ENCODE peak calls at places on chromosomes 2 and 18, in nine cellular contexts. M is NCI-H82; U is iPS-NIHi11; A is Kasumi-1; Y is activated CD4-positive, alpha-beta T cell treated with anti-CD3 and anti-CD28 coated beads, Interleukin-2, amount 10 ng/mL, durations not matched to agents 7 days and 5 days; E is cardiac muscle cell; T is GM20000; J is MCF 10A; W is Panc1. V is an unnamed sample.

GRCh38 chr2:240928476-240929363 is 22.6 kb downstream of the CROCC2 start:
- DNase-seq in Y (no peak), W (no peak), T (no peak), A (no peak), M (no peak), E (no peak), J (no peak), U (peak), V (no peak)

GRCh38 chr2:10783421-10783820 is 29.2 kb downstream of the PDIA6 start:
- DNase-seq in U (no peak), Y (no peak), W (no peak), A (no peak), M (no peak), E (no peak), J (no peak), T (no peak), V (no peak)

GRCh38 chr2:104793971-104794370 is 59.9 kb upstream of the POU3F3 start:
- DNase-seq in A (no peak), E (no peak), Y (no peak), T (no peak), J (peak), U (no peak), M (no peak), W (no peak), V (no peak)

GRCh38 chr2:134852518-134852917 is 14.1 kb downstream of the ACMSD start:
- DNase-seq in A (no peak), M (no peak), Y (no peak), T (no peak), W (no peak), U (peak), E (peak), J (no peak), V (peak)

GRCh38 chr2:113068706-113069485 is 1.1 kb downstream of the IL1F10 start:
- DNase-seq in Y (no peak), W (no peak), U (no peak), J (no peak), A (no peak), T (no peak), M (peak), E (no peak), V (no peak)

GRCh38 chr2:29010946-29011649 is 30.0 kb downstream of the TOGARAM2 start:
- DNase-seq in U (peak), J (no peak), Y (peak), M (peak), A (peak), T (peak), E (peak), W (no peak), V (peak)

GRCh38 chr2:209091026-209091425 is 332.8 kb upstream of the MAP2 start:
- DNase-seq in Y (no peak), W (no peak), A (no peak), E (no peak), U (no peak), J (no peak), T (no peak), M (no peak), V (peak)

GRCh38 chr2:214311931-214312749 is 98.7 kb upstream of the VWC2L start:
- DNase-seq in Y (no peak), E (no peak), A (no peak), M (no peak), T (no peak), U (no peak), W (no peak), J (peak), V (no peak)

GRCh38 chr2:187553908-187554703 is at the start of gene TFPI:
- DNase-seq in W (no peak), M (no peak), T (no peak), Y (no peak), J (peak), U (peak), E (peak), A (peak), V (peak)

GRCh38 chr2:207871911-207872310 is 102.2 kb upstream of the FZD5 start:
- DNase-seq in M (no peak), E (no peak), W (no peak), T (no peak), Y (no peak), A (no peak), J (no peak), U (no peak), V (no peak)

GRCh38 chr2:65974067-65974723 is 460.7 kb upstream of the MEIS1 start:
- DNase-seq in J (peak), W (no peak), T (no peak), Y (no peak), U (no peak), A (peak), M (peak), E (no peak), V (no peak)

GRCh38 chr2:48227617-48228344 is 302.2 kb upstream of the STON1 start:
- DNase-seq in A (peak), E (no peak), T (peak), U (no peak), Y (no peak), M (no peak), J (no peak), W (no peak), V (no peak)

GRCh38 chr2:233816334-233816733 is 38.0 kb downstream of the HJURP start:
- DNase-seq in Y (no peak), W (no peak), T (no peak), U (no peak), M (peak), E (no peak), A (no peak), J (no peak), V (peak)

GRCh38 chr2:160634436-160634835 is 140.8 kb upstream of the RBMS1 start:
- DNase-seq in M (no peak), W (no peak), U (no peak), T (no peak), E (no peak), J (no peak), A (no peak), Y (no peak), V (no peak)

GRCh38 chr2:114714316-114714715 is 271.9 kb downstream of the DPP10 start:
- DNase-seq in U (peak), J (no peak), W (no peak), E (no peak), A (no peak), Y (no peak), T (no peak), M (no peak), V (no peak)

GRCh38 chr2:108324531-108325256 is 36.0 kb downstream of the SULT1C2 start:
- DNase-seq in Y (no peak), A (no peak), E (no peak), U (no peak), J (peak), T (no peak), W (no peak), M (no peak), V (no peak)

GRCh38 chr2:26970928-26971627 is 641 bp downstream of the MAPRE3 start:
- DNase-seq in T (no peak), Y (no peak), M (peak), A (no peak), U (peak), W (no peak), E (peak), J (peak), V (no peak)

GRCh38 chr2:37688771-37689468 is 17.5 kb upstream of the CDC42EP3 start:
- DNase-seq in U (peak), T (no peak), W (peak), J (peak), E (peak), A (no peak), M (no peak), Y (no peak), V (peak)

GRCh38 chr2:106770986-106771385 is 115.0 kb downstream of the ST6GAL2 start:
- DNase-seq in Y (no peak), W (no peak), M (no peak), U (no peak), J (no peak), E (no peak), A (no peak), T (no peak), V (no peak)

GRCh38 chr2:163733301-163733938 is 2.4 kb downstream of the FIGN start:
- DNase-seq in E (peak), A (no peak), T (no peak), W (no peak), J (peak), M (peak), U (no peak), Y (no peak), V (peak)

GRCh38 chr2:69917854-69918253 is 2.9 kb downstream of the MXD1 start:
- DNase-seq in J (peak), M (no peak), Y (no peak), W (peak), T (no peak), A (peak), E (no peak), U (no peak), V (no peak)

GRCh38 chr18:50011813-50012445 is 183.0 kb downstream of the MYO5B start:
- DNase-seq in A (no peak), W (no peak), E (no peak), Y (no peak), U (no peak), M (no peak), J (peak), T (no peak), V (no peak)

GRCh38 chr2:12884713-12885282 is 168.1 kb downstream of the TRIB2 start:
- DNase-seq in E (peak), M (no peak), U (no peak), T (no peak), Y (no peak), J (peak), W (peak), A (peak), V (peak)

GRCh38 chr2:195414479-195414878 is 242.5 kb upstream of the SLC39A10 start:
- DNase-seq in E (no peak), W (no peak), T (no peak), J (no peak), A (no peak), U (no peak), M (no peak), Y (no peak), V (no peak)

GRCh38 chr2:101356486-101356885 is 30.8 kb downstream of the CREG2 start:
- DNase-seq in M (no peak), Y (no peak), U (no peak), W (no peak), J (peak), T (no peak), A (no peak), E (no peak), V (no peak)

GRCh38 chr18:60047556-60047955 is 147.8 kb downstream of the PMAIP1 start:
- DNase-seq in W (no peak), T (no peak), M (no peak), E (no peak), J (no peak), U (no peak), Y (no peak), A (no peak), V (no peak)

GRCh38 chr18:37385846-37386435 is 179.7 kb downstream of the CELF4 start:
- DNase-seq in W (no peak), M (peak), E (peak), Y (peak), J (peak), T (peak), A (peak), U (no peak), V (no peak)

GRCh38 chr2:230906471-230907230 is 18.4 kb downstream of the GPR55 start:
- DNase-seq in J (no peak), E (peak), U (no peak), M (no peak), A (no peak), Y (peak), W (no peak), T (no peak), V (no peak)

GRCh38 chr18:44789704-44790103 is 109.0 kb downstream of the SETBP1 start:
- DNase-seq in W (no peak), A (no peak), U (peak), J (no peak), E (no peak), Y (no peak), T (no peak), M (peak), V (peak)

GRCh38 chr18:68839701-68840100 is 41.8 kb downstream of the CCDC102B start:
- DNase-seq in A (no peak), U (no peak), W (no peak), J (peak), M (no peak), Y (no peak), T (no peak), E (no peak), V (no peak)

GRCh38 chr2:117794668-117795067 is 19.8 kb upstream of the DDX18 start:
- DNase-seq in T (no peak), E (no peak), U (no peak), W (no peak), Y (no peak), J (no peak), M (no peak), A (no peak), V (no peak)

GRCh38 chr2:38590053-38590452 is 12.7 kb downstream of the HNRNPLL start:
- DNase-seq in J (no peak), T (no peak), A (peak), E (no peak), U (no peak), W (no peak), M (no peak), Y (no peak), V (no peak)

GRCh38 chr18:934518-935123 is 29.9 kb downstream of the ADCYAP1 start:
- DNase-seq in Y (no peak), W (no peak), J (no peak), A (no peak), T (no peak), M (no peak), U (no peak), E (no peak), V (no peak)

GRCh38 chr2:127510073-127510472 is 16.2 kb downstream of the IWS1 start:
- DNase-seq in U (no peak), Y (no peak), T (no peak), A (no peak), E (no peak), J (no peak), M (no peak), W (no peak), V (no peak)

GRCh38 chr2:134401789-134402188 is 147.9 kb downstream of the MGAT5 start:
- DNase-seq in E (no peak), W (no peak), A (peak), Y (no peak), M (peak), J (peak), U (no peak), T (no peak), V (no peak)

GRCh38 chr2:177030391-177031000 is 182.1 kb upstream of the HNRNPA3 start:
- DNase-seq in M (peak), W (no peak), A (no peak), Y (no peak), J (no peak), E (no peak), U (no peak), T (no peak), V (no peak)

GRCh38 chr2:64992990-64993389 is 3.8 kb downstream of the SLC1A4 start:
- DNase-seq in J (no peak), Y (no peak), T (no peak), U (no peak), E (no peak), W (no peak), A (no peak), M (peak), V (no peak)

GRCh38 chr2:234643407-234643806 is 146.5 kb upstream of the ARL4C start:
- DNase-seq in Y (no peak), J (no peak), W (no peak), T (no peak), A (no peak), U (no peak), E (no peak), M (no peak), V (no peak)

GRCh38 chr18:13381907-13382682 is 163.5 kb downstream of the LDLRAD4 start:
- DNase-seq in W (no peak), J (no peak), E (peak), T (peak), U (peak), A (no peak), M (no peak), Y (peak), V (no peak)